ENCODE peak calls at places on chromosomes 16 and 17, in nine cellular contexts. C, H, F, O, D, Z, R, B and S are unnamed samples.

GRCh38 chr17:27380551-27380950 is 75.7 kb upstream of the KSR1 start:
- ATAC-seq in C (peak; percentile 20), H (no peak), F (no peak), O (no peak), D (no peak), Z (no peak), R (no peak), B (no peak), S (no peak)

GRCh38 chr16:30567991-30568638 is 3.4 kb downstream of the ZNF688 start:
- ATAC-seq in C (no peak), H (peak; percentile 67), F (peak; percentile 54), O (peak; percentile 57), D (peak; percentile 39), Z (peak; percentile 45), R (peak; percentile 4), B (peak; percentile 36), S (peak; percentile 60)

GRCh38 chr17:74257311-74257710 is 16.7 kb upstream of the DNAI2 start:
- ATAC-seq in C (no peak), H (no peak), F (no peak), O (no peak), D (no peak), Z (no peak), R (no peak), B (no peak), S (no peak)

GRCh38 chr16:15434079-15434424 is 336 bp upstream of the BMERB1 start:
- ATAC-seq in C (no peak), H (peak; percentile 13), F (no peak), O (peak; percentile 7), D (no peak), Z (no peak), R (no peak), B (no peak), S (no peak)

GRCh38 chr17:1120596-1121441 is 59.0 kb downstream of the ABR start:
- ATAC-seq in C (no peak), H (no peak), F (no peak), O (no peak), D (no peak), Z (no peak), R (no peak), B (no peak), S (no peak)

GRCh38 chr17:44916781-44917241 is 1.5 kb upstream of the GFAP start:
- ATAC-seq in C (peak; percentile 56), H (peak; percentile 73), F (no peak), O (no peak), D (peak; percentile 57), Z (no peak), R (peak; percentile 42), B (no peak), S (no peak)

GRCh38 chr17:49512296-49513043 is 17.4 kb downstream of the NGFR start:
- ATAC-seq in C (no peak), H (no peak), F (no peak), O (no peak), D (no peak), Z (no peak), R (no peak), B (no peak), S (no peak)

GRCh38 chr17:6361733-6362132 is 73.2 kb downstream of the AIPL1 start:
- ATAC-seq in C (no peak), H (no peak), F (no peak), O (no peak), D (no peak), Z (no peak), R (no peak), B (no peak), S (no peak)